ENCODE peak calls at places on chromosome 14, in seven cellular contexts. Z is ovary, W is IMR-90, O is GM12891, J is uterus, A is erythroblast, G is sigmoid colon. Y is an unnamed sample.

GRCh38 chr14:30142216-30142615 is 214.6 kb upstream of the PRKD1 start:
- DNase-seq in W (no peak), O (no peak), G (no peak), A (no peak), J (no peak), Z (no peak), Y (no peak)

GRCh38 chr14:65210118-65210826 is 108.0 kb upstream of the MAX start:
- DNase-seq in A (no peak), Z (no peak), J (no peak), G (no peak), O (no peak), W (peak; percentile 29), Y (no peak)

GRCh38 chr14:69612014-69612758 is 790 bp downstream of the SUSD6 start:
- DNase-seq in A (peak; percentile 79), J (peak; percentile 28), O (no peak), W (peak; percentile 23), G (no peak), Z (peak; percentile 35), Y (no peak)

GRCh38 chr14:96594961-96595360 is 92.8 kb downstream of the PAPOLA start:
- DNase-seq in O (no peak), J (no peak), W (no peak), A (no peak), G (peak; percentile 32), Z (no peak), Y (no peak)

GRCh38 chr14:20632831-20633771 is 8.4 kb downstream of the OR6S1 start:
- DNase-seq in A (peak; percentile 87), W (peak; percentile 85), G (peak; percentile 75), Z (peak; percentile 72), O (peak; percentile 65), J (peak; percentile 62), Y (no peak)

GRCh38 chr14:102086346-102086971 is 385 bp downstream of the HSP90AA1 start:
- DNase-seq in Z (peak; percentile 56), A (peak; percentile 87), J (peak; percentile 45), W (peak; percentile 68), O (no peak), G (peak; percentile 77), Y (no peak)

GRCh38 chr14:56025191-56025590 is 93.0 kb upstream of the PELI2 start:
- DNase-seq in W (no peak), J (no peak), O (no peak), G (no peak), Z (no peak), A (no peak), Y (no peak)

GRCh38 chr14:24629521-24629920 is 4.5 kb downstream of the GZMB start:
- DNase-seq in A (no peak), G (no peak), J (no peak), O (no peak), Z (no peak), W (no peak), Y (no peak)

GRCh38 chr14:98594156-98594555 is 677.8 kb downstream of the BCL11B start:
- DNase-seq in O (no peak), Z (no peak), W (no peak), G (no peak), A (no peak), J (no peak), Y (no peak)

GRCh38 chr14:67562025-67562775 is 29.1 kb downstream of the PLEKHH1 start:
- DNase-seq in W (no peak), Z (no peak), G (peak; percentile 26), A (no peak), O (no peak), J (no peak), Y (no peak)

DNA sequence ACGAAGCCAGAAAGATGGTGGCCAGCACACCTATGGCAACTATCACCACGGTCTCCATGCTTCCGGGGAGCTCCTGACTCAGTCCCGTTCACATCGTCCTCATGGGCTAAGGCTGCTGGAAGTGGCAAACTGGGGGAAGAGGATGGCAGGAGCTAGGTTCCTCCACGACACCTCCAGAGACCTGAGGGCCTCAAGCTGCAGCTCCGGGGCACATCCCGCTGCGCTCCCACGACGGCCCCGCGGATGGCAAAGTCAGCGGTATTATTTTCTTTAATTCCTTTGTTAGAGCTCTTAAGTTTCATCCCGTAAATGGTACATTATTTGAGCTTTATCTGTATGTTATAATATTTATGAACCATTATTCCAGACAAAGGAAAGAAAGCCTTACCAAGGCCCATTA is 190.5 kb downstream of the DACT1 start:
- DNase-seq in A (no peak), Z (no peak), J (no peak), G (no peak), O (no peak), W (no peak), Y (no peak)
- TF ChIP-seq POLR2A in A (no peak), Z (no peak), J (no peak), G (no peak), O (no peak), W (no peak), Y (no peak)

GRCh38 chr14:68598089-68598488 is 194.8 kb downstream of the ZFP36L1 start:
- DNase-seq in J (no peak), Z (no peak), O (no peak), W (no peak), A (no peak), G (no peak), Y (no peak)

GRCh38 chr14:68598621-68599447 is 194.0 kb downstream of the ZFP36L1 start:
- DNase-seq in Z (peak; percentile 76), G (peak; percentile 88), A (no peak), W (peak; percentile 97), O (no peak), J (peak; percentile 87), Y (peak; percentile 73)

GRCh38 chr14:68594737-68595380 is 198.0 kb downstream of the ZFP36L1 start:
- DNase-seq in Z (no peak), W (no peak), J (peak; percentile 10), G (no peak), O (no peak), A (no peak), Y (no peak)

GRCh38 chr14:68596211-68596610 is 196.7 kb downstream of the ZFP36L1 start:
- DNase-seq in O (no peak), A (no peak), G (no peak), J (no peak), W (no peak), Z (no peak), Y (no peak)

DNA sequence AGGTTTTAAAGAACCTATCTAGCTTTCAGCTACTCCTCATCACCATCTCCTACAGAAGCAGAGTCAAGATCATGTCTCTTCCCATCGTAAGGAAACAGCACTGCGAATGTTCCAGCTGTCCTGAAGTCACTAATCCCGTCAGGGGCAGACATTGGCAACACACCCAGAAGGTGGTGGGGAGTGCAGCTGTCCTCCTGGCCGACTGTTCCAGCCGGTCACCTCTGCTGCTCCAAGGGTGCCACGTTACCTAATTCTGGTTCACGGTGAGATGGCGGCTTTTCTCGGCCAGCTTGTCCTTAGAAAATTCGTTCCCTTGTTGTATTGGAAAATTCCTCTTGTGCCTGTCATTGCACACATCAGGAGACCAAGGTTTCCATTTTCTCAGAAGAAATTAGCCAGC is 196.2 kb downstream of the ZFP36L1 start:
- DNase-seq in J (peak; percentile 31), O (no peak), A (no peak), Z (no peak), G (no peak), W (no peak), Y (no peak)
- TF ChIP-seq POLR2A in J (no peak), O (no peak), A (no peak), Z (no peak), G (no peak), W (no peak), Y (no peak)

GRCh38 chr14:105065280-105066228 is at the start of gene GPR132:
- DNase-seq in A (no peak), Z (no peak), W (no peak), O (peak; percentile 86), G (peak; percentile 76), J (no peak), Y (no peak)
- TF ChIP-seq POLR2A in A (no peak), Z (no peak), W (no peak), O (peak; percentile 97), G (no peak), J (no peak), Y (no peak)

GRCh38 chr14:103520657-103521437 is 1.8 kb downstream of the CKB start:
- DNase-seq in O (peak; percentile 79), G (peak; percentile 95), J (peak; percentile 86), W (peak; percentile 40), Z (peak; percentile 87), A (peak; percentile 92), Y (peak; percentile 77)
- TF ChIP-seq POLR2A in O (no peak), G (peak; percentile 29), J (peak; percentile 53), W (no peak), Z (peak; percentile 38), A (peak; percentile 23), Y (no peak)

GRCh38 chr14:22640192-22640591 is 4.0 kb downstream of the OR6J1 start:
- DNase-seq in O (no peak), G (no peak), W (no peak), A (no peak), J (no peak), Z (no peak), Y (no peak)
- TF ChIP-seq POLR2A in O (no peak), G (no peak), W (no peak), A (no peak), J (no peak), Z (no peak), Y (no peak)

GRCh38 chr14:22981090-22982012 is 1.0 kb downstream of the AJUBA start:
- DNase-seq in Z (peak; percentile 42), A (peak; percentile 30), J (no peak), G (no peak), W (no peak), O (no peak), Y (no peak)
- TF ChIP-seq POLR2A in Z (no peak), A (no peak), J (no peak), G (no peak), W (no peak), O (no peak), Y (no peak)